ENCODE peak calls at places on chromosomes 6 and 20, in five cellular contexts. H is esophagus squamous epithelium, D is body of pancreas, Y is heart left ventricle, C is tibial nerve. J is an unnamed sample.

GRCh38 chr20:665276-665675 is 10.3 kb downstream of the SCRT2 start:
- DNase-seq in H (no peak), D (no peak), Y (no peak), C (no peak), J (no peak)

GRCh38 chr20:37885042-37885441 is 17.9 kb upstream of the VSTM2L start:
- DNase-seq in H (no peak), D (no peak), Y (no peak), C (no peak), J (no peak)

GRCh38 chr6:134813146-134813545 is 136.8 kb downstream of the ALDH8A1 start:
- DNase-seq in H (no peak), D (no peak), Y (no peak), C (no peak), J (no peak)

GRCh38 chr20:4046926-4047325 is 31.6 kb upstream of the RNF24 start:
- DNase-seq in H (no peak), D (no peak), Y (no peak), C (no peak), J (no peak)

GRCh38 chr6:160106701-160107100 is 14.9 kb upstream of the SLC22A1 start:
- DNase-seq in H (no peak), D (no peak), Y (no peak), C (no peak), J (no peak)

GRCh38 chr6:88626460-88626859 is 337.0 kb downstream of the RNGTT start:
- DNase-seq in H (no peak), D (no peak), Y (no peak), C (no peak), J (no peak)

GRCh38 chr6:151506761-151507160 is 12.9 kb downstream of the CCDC170 start:
- DNase-seq in H (no peak), D (no peak), Y (no peak), C (no peak), J (no peak)

GRCh38 chr6:17015144-17015543 is 86.7 kb upstream of the STMND1 start:
- DNase-seq in H (no peak), D (no peak), Y (no peak), C (no peak), J (no peak)

GRCh38 chr20:9506337-9506821 is 8.0 kb upstream of the LAMP5 start:
- DNase-seq in H (no peak), D (no peak), Y (no peak), C (no peak), J (no peak)

GRCh38 chr6:167856999-167857660 is 30.4 kb downstream of the AFDN start:
- DNase-seq in H (no peak), D (no peak), Y (no peak), C (no peak), J (no peak)

GRCh38 chr6:110054664-110055386 is 76.7 kb downstream of the GPR6 start:
- DNase-seq in H (no peak), D (no peak), Y (no peak), C (no peak), J (no peak)

GRCh38 chr6:165605901-165606739 is 56.9 kb downstream of the PDE10A start:
- DNase-seq in H (no peak), D (peak; percentile 51), Y (no peak), C (no peak), J (no peak)

GRCh38 chr6:27494987-27495385 is 22.1 kb upstream of the ZNF184 start:
- DNase-seq in H (no peak), D (no peak), Y (no peak), C (no peak), J (no peak)

GRCh38 chr20:51428451-51429143 is 113.9 kb downstream of the NFATC2 start:
- DNase-seq in H (no peak), D (peak; percentile 64), Y (peak; percentile 79), C (peak; percentile 32), J (no peak)

GRCh38 chr6:37254881-37255280 is 2.7 kb upstream of the TBC1D22B start:
- DNase-seq in H (no peak), D (no peak), Y (no peak), C (no peak), J (no peak)

GRCh38 chr6:13278991-13279390 is 49.3 kb downstream of the TBC1D7 start:
- DNase-seq in H (no peak), D (no peak), Y (no peak), C (no peak), J (no peak)

GRCh38 chr20:58640446-58640845 is 10.6 kb upstream of the STX16 start:
- DNase-seq in H (no peak), D (no peak), Y (no peak), C (no peak), J (no peak)

GRCh38 chr20:58891076-58891685 is 38.7 kb downstream of the GNAS start:
- DNase-seq in H (no peak), D (peak; percentile 83), Y (peak; percentile 90), C (peak; percentile 62), J (peak; percentile 89)

GRCh38 chr20:42134265-42135098 is 516.3 kb upstream of the CHD6 start:
- DNase-seq in H (no peak), D (no peak), Y (no peak), C (no peak), J (no peak)

GRCh38 chr6:84623956-84624680 is 140.3 kb downstream of the TBX18 start:
- DNase-seq in H (no peak), D (no peak), Y (no peak), C (peak; percentile 26), J (no peak)

GRCh38 chr6:166618866-166619761 is 7.9 kb downstream of the RPS6KA2 start:
- DNase-seq in H (no peak), D (no peak), Y (no peak), C (no peak), J (no peak)

GRCh38 chr6:73521351-73522254 is 771 bp upstream of the EEF1A1 start:
- DNase-seq in H (peak; percentile 76), D (peak; percentile 73), Y (peak; percentile 89), C (peak; percentile 62), J (peak; percentile 92)

GRCh38 chr6:139282684-139283083 is 9.1 kb downstream of the TXLNB start:
- DNase-seq in H (no peak), D (no peak), Y (no peak), C (no peak), J (no peak)

GRCh38 chr20:17786221-17786718 is 86.5 kb downstream of the BANF2 start:
- DNase-seq in H (no peak), D (no peak), Y (no peak), C (no peak), J (peak; percentile 26)

GRCh38 chr6:34484899-34485298 is 19.0 kb downstream of the PACSIN1 start:
- DNase-seq in H (no peak), D (no peak), Y (no peak), C (no peak), J (no peak)

GRCh38 chr20:63033635-63034510 is 27.1 kb upstream of the BHLHE23 start:
- DNase-seq in H (no peak), D (no peak), Y (peak; percentile 17), C (no peak), J (peak; percentile 37)

GRCh38 chr20:63029358-63030121 is 22.8 kb upstream of the BHLHE23 start:
- DNase-seq in H (no peak), D (no peak), Y (peak; percentile 57), C (no peak), J (no peak)

GRCh38 chr20:63032861-63033634 is 26.3 kb upstream of the BHLHE23 start:
- DNase-seq in H (no peak), D (no peak), Y (peak; percentile 42), C (no peak), J (peak; percentile 36)

GRCh38 chr20:63032026-63032800 is 25.4 kb upstream of the BHLHE23 start:
- DNase-seq in H (no peak), D (no peak), Y (peak; percentile 26), C (no peak), J (no peak)

DNA sequence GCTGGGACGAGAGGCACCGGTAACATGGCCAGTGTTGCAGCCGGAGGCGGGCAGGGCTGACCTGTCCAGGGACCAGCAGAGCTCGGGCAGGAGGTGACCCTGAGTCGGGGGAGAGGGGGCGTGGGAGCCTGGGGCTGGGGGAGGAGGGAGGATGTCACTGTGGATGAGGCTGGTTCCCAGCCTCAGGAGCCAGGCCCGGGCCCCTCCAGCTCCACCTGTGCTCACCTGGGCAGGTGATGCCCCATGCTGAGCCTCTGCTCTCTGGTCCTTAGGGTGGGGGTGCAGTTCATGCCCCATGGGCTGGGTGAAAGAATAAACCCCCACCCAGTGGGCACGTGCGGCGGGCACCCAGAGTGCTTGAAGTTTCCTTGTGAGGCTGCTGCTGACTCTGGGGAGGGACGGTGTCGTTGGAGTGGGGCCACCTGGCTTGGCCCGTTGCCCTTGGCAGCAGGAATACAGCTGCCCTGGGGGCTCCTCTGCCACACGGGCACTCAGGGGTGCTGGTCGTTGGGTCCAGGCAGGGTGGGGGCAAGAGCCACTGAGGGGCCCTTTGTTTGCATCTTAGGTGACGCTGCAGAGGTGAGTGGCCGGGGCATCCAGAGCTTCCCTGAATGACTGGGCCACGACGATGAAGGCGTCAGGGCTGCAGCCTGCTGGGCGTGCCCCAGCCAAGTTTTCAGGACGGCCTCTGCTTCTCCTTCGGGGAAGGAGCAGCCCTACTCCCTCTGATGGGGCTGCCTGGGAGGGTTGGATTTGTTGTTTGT is 24.7 kb upstream of the BHLHE23 start:
- DNase-seq in H (no peak), D (no peak), Y (peak; percentile 54), C (no peak), J (no peak)
- TF ChIP-seq POLR2A in H (no peak), D (no peak), Y (no peak), C (no peak), J (no peak)

DNA sequence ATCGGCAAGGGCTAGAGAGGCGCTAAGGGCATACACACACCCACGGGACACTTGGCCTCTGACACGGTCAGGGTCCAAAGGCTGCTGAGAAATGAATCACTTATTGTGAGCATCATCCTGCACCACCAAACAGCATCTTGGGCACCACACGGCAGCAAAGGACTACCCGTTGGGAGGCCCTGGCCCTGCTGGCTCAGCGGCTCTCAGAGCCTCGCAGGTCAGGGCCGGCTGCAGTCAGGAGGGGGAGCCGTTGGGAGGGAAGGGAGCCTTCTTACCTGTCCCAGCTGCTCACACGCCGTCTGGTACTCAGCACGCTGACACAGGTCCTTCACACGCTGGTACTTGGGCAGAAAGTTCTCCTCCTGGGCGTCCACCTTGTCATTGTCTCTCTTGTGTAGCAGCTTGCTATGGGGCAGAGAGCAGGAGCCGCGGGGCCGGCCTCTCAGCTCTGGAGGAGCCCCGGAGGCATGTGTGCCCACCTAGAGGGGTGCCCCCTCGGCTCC is 109.0 kb downstream of the SULF2 start:
- DNase-seq in H (no peak), D (no peak), Y (no peak), C (no peak), J (no peak)
- TF ChIP-seq CTCF in H (no peak), D (no peak), Y (no peak), C (no peak), J (no peak)

DNA sequence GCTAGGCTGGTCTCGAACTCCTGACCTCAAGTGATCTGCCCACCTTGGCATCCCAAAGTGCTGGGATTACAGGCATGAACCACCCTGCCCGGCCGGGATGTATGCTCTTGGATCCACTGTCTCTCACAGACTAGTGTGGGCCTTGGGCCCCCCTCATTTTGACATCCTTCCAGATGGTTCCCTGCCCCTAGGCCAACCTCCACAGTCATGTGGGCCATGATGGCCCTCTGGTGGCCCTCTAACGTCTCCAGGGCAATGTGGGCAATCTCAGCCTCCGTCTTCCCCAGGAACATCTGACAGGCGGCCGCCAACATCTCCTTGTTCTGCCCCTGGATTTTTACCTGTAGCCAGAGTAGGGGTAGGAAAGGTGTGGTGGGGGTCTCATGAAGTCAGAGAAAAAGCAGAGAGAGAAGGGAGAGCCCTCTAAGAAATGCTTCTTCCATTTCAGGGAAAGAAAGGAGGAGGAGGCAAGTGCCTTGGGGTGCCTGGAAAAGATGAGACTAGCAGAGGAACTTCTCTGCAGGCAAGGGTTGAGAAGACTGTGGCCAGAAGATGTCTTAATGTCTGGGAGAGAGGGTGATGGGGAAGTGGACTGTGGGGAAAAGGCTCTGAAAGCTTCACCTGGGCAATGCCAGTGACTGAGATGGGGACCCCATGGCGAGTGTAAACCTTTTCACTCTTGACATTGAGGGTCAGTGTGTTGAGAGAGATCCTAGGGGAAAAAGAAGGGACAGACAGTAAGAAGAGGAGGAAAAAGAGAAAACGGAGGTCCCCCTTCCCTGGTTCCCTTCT is 1.3 kb downstream of the FLOT1 start:
- DNase-seq in H (no peak), D (no peak), Y (no peak), C (no peak), J (no peak)
- TF ChIP-seq POLR2A in H (no peak), D (no peak), Y (no peak), C (no peak), J (no peak)

GRCh38 chr6:15897063-15897934 is 231.6 kb upstream of the MYLIP start:
- DNase-seq in H (no peak), D (peak; percentile 15), Y (no peak), C (peak; percentile 61), J (no peak)
- TF ChIP-seq CTCF in H (no peak), D (no peak), Y (no peak), C (no peak), J (no peak)